ENCODE peak calls at places on chromosomes 4 and X, in six cellular contexts. One of them, this sample, is unnamed.

GRCh38 chr4:123603165-123603564 is 206.6 kb downstream of the SPRY1 start:
- DNase-seq in OCI-LY7: no peak
- DNase-seq in AG04450: no peak
- DNase-seq in epithelial cell of proximal tubule: no peak
- DNase-seq in bronchial epithelial cell: peak; percentile 88
- DNase-seq in sigmoid colon: no peak
- DNase-seq in this sample: no peak

GRCh38 chr4:128354205-128354821 is 66.7 kb upstream of the PGRMC2 start:
- DNase-seq in OCI-LY7: no peak
- DNase-seq in AG04450: peak; percentile 89
- DNase-seq in epithelial cell of proximal tubule: peak; percentile 98
- DNase-seq in bronchial epithelial cell: peak; percentile 35
- DNase-seq in sigmoid colon: no peak
- DNase-seq in this sample: no peak

GRCh38 chr4:102342404-102343074 is 2.7 kb downstream of the SLC39A8 start:
- DNase-seq in OCI-LY7: no peak
- DNase-seq in AG04450: no peak
- DNase-seq in epithelial cell of proximal tubule: no peak
- DNase-seq in bronchial epithelial cell: no peak
- DNase-seq in sigmoid colon: no peak
- DNase-seq in this sample: no peak

GRCh38 chr4:2340272-2341061 is 78.0 kb downstream of the ZFYVE28 start:
- DNase-seq in OCI-LY7: no peak
- DNase-seq in AG04450: no peak
- DNase-seq in epithelial cell of proximal tubule: no peak
- DNase-seq in bronchial epithelial cell: no peak
- DNase-seq in sigmoid colon: peak; percentile 56
- DNase-seq in this sample: no peak

GRCh38 chrX:42686706-42687105 is 91.3 kb downstream of the PPP1R2C start:
- DNase-seq in OCI-LY7: no peak
- DNase-seq in AG04450: no peak
- DNase-seq in epithelial cell of proximal tubule: no peak
- DNase-seq in bronchial epithelial cell: peak; percentile 75
- DNase-seq in sigmoid colon: no peak
- DNase-seq in this sample: no peak

GRCh38 chrX:71622347-71623104 is 4.2 kb upstream of the CXCR3 start:
- DNase-seq in OCI-LY7: peak; percentile 76
- DNase-seq in AG04450: peak; percentile 18
- DNase-seq in epithelial cell of proximal tubule: no peak
- DNase-seq in bronchial epithelial cell: peak; percentile 35
- DNase-seq in sigmoid colon: peak; percentile 93
- DNase-seq in this sample: peak; percentile 38

GRCh38 chr4:141686929-141687328 is 50.5 kb downstream of the IL15 start:
- DNase-seq in OCI-LY7: no peak
- DNase-seq in AG04450: no peak
- DNase-seq in epithelial cell of proximal tubule: no peak
- DNase-seq in bronchial epithelial cell: no peak
- DNase-seq in sigmoid colon: no peak
- DNase-seq in this sample: no peak

GRCh38 chrX:106286053-106286650 is 118.0 kb downstream of the PWWP3B start:
- DNase-seq in OCI-LY7: no peak
- DNase-seq in AG04450: no peak
- DNase-seq in epithelial cell of proximal tubule: peak; percentile 31
- DNase-seq in bronchial epithelial cell: peak; percentile 84
- DNase-seq in sigmoid colon: no peak
- DNase-seq in this sample: no peak

GRCh38 chr4:39563448-39563847 is 36.2 kb upstream of the UGDH start:
- DNase-seq in OCI-LY7: no peak
- DNase-seq in AG04450: no peak
- DNase-seq in epithelial cell of proximal tubule: no peak
- DNase-seq in bronchial epithelial cell: peak; percentile 49
- DNase-seq in sigmoid colon: no peak
- DNase-seq in this sample: no peak

GRCh38 chrX:106898462-106898861 is 4.7 kb downstream of the RIPPLY1 start:
- DNase-seq in OCI-LY7: peak; percentile 53
- DNase-seq in AG04450: no peak
- DNase-seq in epithelial cell of proximal tubule: no peak
- DNase-seq in bronchial epithelial cell: peak; percentile 61
- DNase-seq in sigmoid colon: no peak
- DNase-seq in this sample: no peak

GRCh38 chr4:60683357-60683756 is 516.8 kb upstream of the ADGRL3 start:
- DNase-seq in OCI-LY7: no peak
- DNase-seq in AG04450: peak; percentile 52
- DNase-seq in epithelial cell of proximal tubule: no peak
- DNase-seq in bronchial epithelial cell: peak; percentile 34
- DNase-seq in sigmoid colon: no peak
- DNase-seq in this sample: no peak

GRCh38 chr4:183876268-183876934 is 28.7 kb upstream of the STOX2 start:
- DNase-seq in OCI-LY7: no peak
- DNase-seq in AG04450: peak; percentile 10
- DNase-seq in epithelial cell of proximal tubule: peak; percentile 43
- DNase-seq in bronchial epithelial cell: peak; percentile 90
- DNase-seq in sigmoid colon: peak; percentile 80
- DNase-seq in this sample: no peak

GRCh38 chrX:118536204-118536603 is 40.6 kb downstream of the DOCK11 start:
- DNase-seq in OCI-LY7: no peak
- DNase-seq in AG04450: no peak
- DNase-seq in epithelial cell of proximal tubule: no peak
- DNase-seq in bronchial epithelial cell: no peak
- DNase-seq in sigmoid colon: no peak
- DNase-seq in this sample: no peak

GRCh38 chrX:153802513-153803045 is 8.1 kb downstream of the SSR4 start:
- DNase-seq in OCI-LY7: no peak
- DNase-seq in AG04450: no peak
- DNase-seq in epithelial cell of proximal tubule: no peak
- DNase-seq in bronchial epithelial cell: no peak
- DNase-seq in sigmoid colon: no peak
- DNase-seq in this sample: no peak

GRCh38 chr4:6467600-6467999 is 4.8 kb downstream of the PPP2R2C start:
- DNase-seq in OCI-LY7: no peak
- DNase-seq in AG04450: no peak
- DNase-seq in epithelial cell of proximal tubule: no peak
- DNase-seq in bronchial epithelial cell: no peak
- DNase-seq in sigmoid colon: peak; percentile 11
- DNase-seq in this sample: no peak

GRCh38 chr4:56653461-56654237 is 27.4 kb downstream of the HOPX start:
- DNase-seq in OCI-LY7: peak; percentile 12
- DNase-seq in AG04450: no peak
- DNase-seq in epithelial cell of proximal tubule: no peak
- DNase-seq in bronchial epithelial cell: no peak
- DNase-seq in sigmoid colon: no peak
- DNase-seq in this sample: no peak

GRCh38 chrX:16112428-16112827 is 10.9 kb upstream of the GRPR start:
- DNase-seq in OCI-LY7: peak; percentile 27
- DNase-seq in AG04450: no peak
- DNase-seq in epithelial cell of proximal tubule: no peak
- DNase-seq in bronchial epithelial cell: no peak
- DNase-seq in sigmoid colon: no peak
- DNase-seq in this sample: no peak
- TF ChIP-seq CTCF in OCI-LY7: peak; percentile 50
- TF ChIP-seq CTCF in AG04450: peak; percentile 20
- TF ChIP-seq CTCF in epithelial cell of proximal tubule: peak; percentile 16
- TF ChIP-seq CTCF in bronchial epithelial cell: no peak
- TF ChIP-seq CTCF in sigmoid colon: no peak
- TF ChIP-seq CTCF in this sample: no peak

DNA sequence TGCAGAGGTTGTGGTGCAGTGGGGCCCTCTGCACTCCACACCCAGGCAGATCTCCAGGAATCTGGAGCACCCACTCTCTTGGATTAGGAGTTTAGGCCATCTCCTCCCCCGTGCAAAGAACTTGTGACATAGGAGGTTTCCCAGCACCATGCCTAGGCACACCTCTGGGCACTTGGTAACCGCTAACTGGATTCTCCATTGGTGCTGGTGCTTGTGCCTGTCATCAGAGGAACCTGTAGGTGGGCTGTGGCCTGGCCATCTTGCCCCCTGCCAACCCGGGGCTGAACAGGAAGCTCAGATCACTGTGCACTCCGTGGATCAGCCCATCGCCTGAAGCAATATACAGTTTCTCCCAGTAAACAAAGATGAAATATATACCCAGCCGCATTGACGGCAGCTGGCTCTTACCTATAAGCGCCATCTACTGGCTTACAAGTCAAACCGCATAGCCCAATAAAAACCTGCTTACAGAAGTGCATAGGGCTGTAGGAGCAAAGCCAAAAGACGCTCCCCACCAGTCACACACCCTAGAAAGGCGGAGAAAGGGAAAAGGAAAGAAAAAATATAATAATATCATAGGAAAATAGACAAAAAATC is 19.1 kb upstream of the TEX13B start:
- DNase-seq in OCI-LY7: peak; percentile 53
- DNase-seq in AG04450: peak; percentile 10
- DNase-seq in epithelial cell of proximal tubule: no peak
- DNase-seq in bronchial epithelial cell: peak; percentile 55
- DNase-seq in sigmoid colon: no peak
- DNase-seq in this sample: peak; percentile 9
- TF ChIP-seq CTCF in OCI-LY7: peak; percentile 78
- TF ChIP-seq CTCF in AG04450: peak; percentile 54
- TF ChIP-seq CTCF in epithelial cell of proximal tubule: peak; percentile 48
- TF ChIP-seq CTCF in bronchial epithelial cell: peak; percentile 63
- TF ChIP-seq CTCF in sigmoid colon: no peak
- TF ChIP-seq CTCF in this sample: peak; percentile 42

GRCh38 chr4:89598602-89599001 is 238.4 kb downstream of the SNCA start:
- DNase-seq in OCI-LY7: peak; percentile 5
- DNase-seq in AG04450: peak; percentile 1
- DNase-seq in epithelial cell of proximal tubule: no peak
- DNase-seq in bronchial epithelial cell: peak; percentile 45
- DNase-seq in sigmoid colon: no peak
- DNase-seq in this sample: no peak
- TF ChIP-seq CTCF in OCI-LY7: peak; percentile 61
- TF ChIP-seq CTCF in AG04450: peak; percentile 43
- TF ChIP-seq CTCF in epithelial cell of proximal tubule: peak; percentile 57
- TF ChIP-seq CTCF in bronchial epithelial cell: peak; percentile 39
- TF ChIP-seq CTCF in sigmoid colon: no peak
- TF ChIP-seq CTCF in this sample: peak; percentile 39

GRCh38 chr4:176575141-176575731 is 217.5 kb downstream of the VEGFC start:
- DNase-seq in OCI-LY7: no peak
- DNase-seq in AG04450: no peak
- DNase-seq in epithelial cell of proximal tubule: no peak
- DNase-seq in bronchial epithelial cell: no peak
- DNase-seq in sigmoid colon: no peak
- DNase-seq in this sample: no peak

GRCh38 chr4:176565044-176565443 is 227.7 kb downstream of the VEGFC start:
- DNase-seq in OCI-LY7: no peak
- DNase-seq in AG04450: no peak
- DNase-seq in epithelial cell of proximal tubule: no peak
- DNase-seq in bronchial epithelial cell: no peak
- DNase-seq in sigmoid colon: no peak
- DNase-seq in this sample: no peak

GRCh38 chr4:176563591-176563990 is 229.1 kb downstream of the VEGFC start:
- DNase-seq in OCI-LY7: no peak
- DNase-seq in AG04450: no peak
- DNase-seq in epithelial cell of proximal tubule: no peak
- DNase-seq in bronchial epithelial cell: peak; percentile 37
- DNase-seq in sigmoid colon: no peak
- DNase-seq in this sample: no peak

GRCh38 chr4:176566769-176567168 is 226.0 kb downstream of the VEGFC start:
- DNase-seq in OCI-LY7: no peak
- DNase-seq in AG04450: no peak
- DNase-seq in epithelial cell of proximal tubule: no peak
- DNase-seq in bronchial epithelial cell: no peak
- DNase-seq in sigmoid colon: no peak
- DNase-seq in this sample: no peak

DNA sequence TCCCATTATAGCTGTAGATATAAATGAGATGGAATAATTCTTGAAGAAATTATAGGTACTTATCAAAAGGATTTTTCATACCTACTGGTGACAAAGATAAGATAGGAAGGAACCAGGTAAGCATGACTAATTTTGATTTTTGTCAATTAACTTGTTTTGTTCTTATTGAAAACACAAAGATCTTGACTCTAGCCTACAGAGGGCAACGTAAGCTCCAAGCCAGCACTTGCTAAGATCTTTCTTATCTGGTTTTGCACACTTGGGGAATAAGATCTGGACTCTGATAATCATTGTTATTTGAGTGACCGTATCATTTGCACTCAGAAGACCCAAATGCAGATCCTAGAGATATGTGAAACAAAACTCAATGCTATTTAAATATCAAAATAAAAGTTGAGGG is 223.4 kb downstream of the VEGFC start:
- DNase-seq in OCI-LY7: no peak
- DNase-seq in AG04450: no peak
- DNase-seq in epithelial cell of proximal tubule: no peak
- DNase-seq in bronchial epithelial cell: no peak
- DNase-seq in sigmoid colon: no peak
- DNase-seq in this sample: no peak
- TF ChIP-seq CTCF in OCI-LY7: no peak
- TF ChIP-seq CTCF in AG04450: peak; percentile 38
- TF ChIP-seq CTCF in epithelial cell of proximal tubule: peak; percentile 35
- TF ChIP-seq CTCF in bronchial epithelial cell: no peak
- TF ChIP-seq CTCF in sigmoid colon: no peak
- TF ChIP-seq CTCF in this sample: no peak

GRCh38 chr4:153541426-153542096 is 75.4 kb downstream of the TMEM131L start:
- DNase-seq in OCI-LY7: no peak
- DNase-seq in AG04450: peak; percentile 78
- DNase-seq in epithelial cell of proximal tubule: no peak
- DNase-seq in bronchial epithelial cell: peak; percentile 32
- DNase-seq in sigmoid colon: no peak
- DNase-seq in this sample: no peak
- TF ChIP-seq CTCF in OCI-LY7: no peak
- TF ChIP-seq CTCF in AG04450: peak; percentile 39
- TF ChIP-seq CTCF in epithelial cell of proximal tubule: no peak
- TF ChIP-seq CTCF in bronchial epithelial cell: no peak
- TF ChIP-seq CTCF in sigmoid colon: no peak
- TF ChIP-seq CTCF in this sample: no peak